ENCODE peak calls at places on chromosomes 2 and 18, in five cellular contexts. Z, I, N, U and L are unnamed samples.

GRCh38 chr18:50686409-50686808 is 126.5 kb downstream of the MAPK4 start:
- DNase-seq in Z (no peak), I (no peak), N (no peak), U (no peak), L (no peak)

GRCh38 chr2:221677688-221678087 is 105.6 kb upstream of the EPHA4 start:
- DNase-seq in Z (no peak), I (no peak), N (no peak), U (no peak), L (no peak)

GRCh38 chr18:8750954-8751415 is 45.6 kb downstream of the MTCL1 start:
- DNase-seq in Z (no peak), I (no peak), N (no peak), U (peak), L (no peak)

GRCh38 chr2:124580263-124580662 is 555.2 kb downstream of the CNTNAP5 start:
- DNase-seq in Z (no peak), I (no peak), N (no peak), U (no peak), L (no peak)

GRCh38 chr2:105747254-105747909 is 2.7 kb downstream of the NCK2 start:
- DNase-seq in Z (peak), I (no peak), N (no peak), U (no peak), L (no peak)

GRCh38 chr18:9058426-9058825 is 44.1 kb upstream of the NDUFV2 start:
- DNase-seq in Z (no peak), I (no peak), N (no peak), U (no peak), L (no peak)

GRCh38 chr2:9889812-9890261 is 46.6 kb downstream of the TAF1B start:
- DNase-seq in Z (no peak), I (peak), N (no peak), U (peak), L (no peak)

GRCh38 chr2:138722316-138722715 is 57.9 kb downstream of the NXPH2 start:
- DNase-seq in Z (no peak), I (no peak), N (no peak), U (no peak), L (peak)

GRCh38 chr2:28695245-28695647 is 56.4 kb upstream of the PPP1CB start:
- DNase-seq in Z (no peak), I (peak), N (no peak), U (no peak), L (no peak)

GRCh38 chr2:75494137-75494769 is 66.5 kb downstream of the EVA1A start:
- DNase-seq in Z (peak), I (no peak), N (no peak), U (no peak), L (no peak)

GRCh38 chr18:66558773-66559172 is 45.1 kb downstream of the CDH19 start:
- DNase-seq in Z (peak), I (no peak), N (no peak), U (peak), L (no peak)

GRCh38 chr18:13217466-13217961 is 1.0 kb upstream of the LDLRAD4 start:
- DNase-seq in Z (peak), I (peak), N (peak), U (no peak), L (no peak)

GRCh38 chr18:79962835-79963657 is 1.4 kb upstream of the HSBP1L1 start:
- DNase-seq in Z (no peak), I (peak), N (no peak), U (no peak), L (no peak)

GRCh38 chr2:216023055-216023648 is 9.8 kb upstream of the MREG start:
- DNase-seq in Z (peak), I (peak), N (peak), U (peak), L (peak)

GRCh38 chr2:169362346-169363026 is at the start of gene LRP2:
- DNase-seq in Z (peak), I (peak), N (peak), U (no peak), L (no peak)

GRCh38 chr2:162245051-162245450 is 1.8 kb upstream of the FAP start:
- DNase-seq in Z (no peak), I (no peak), N (no peak), U (no peak), L (no peak)

DNA sequence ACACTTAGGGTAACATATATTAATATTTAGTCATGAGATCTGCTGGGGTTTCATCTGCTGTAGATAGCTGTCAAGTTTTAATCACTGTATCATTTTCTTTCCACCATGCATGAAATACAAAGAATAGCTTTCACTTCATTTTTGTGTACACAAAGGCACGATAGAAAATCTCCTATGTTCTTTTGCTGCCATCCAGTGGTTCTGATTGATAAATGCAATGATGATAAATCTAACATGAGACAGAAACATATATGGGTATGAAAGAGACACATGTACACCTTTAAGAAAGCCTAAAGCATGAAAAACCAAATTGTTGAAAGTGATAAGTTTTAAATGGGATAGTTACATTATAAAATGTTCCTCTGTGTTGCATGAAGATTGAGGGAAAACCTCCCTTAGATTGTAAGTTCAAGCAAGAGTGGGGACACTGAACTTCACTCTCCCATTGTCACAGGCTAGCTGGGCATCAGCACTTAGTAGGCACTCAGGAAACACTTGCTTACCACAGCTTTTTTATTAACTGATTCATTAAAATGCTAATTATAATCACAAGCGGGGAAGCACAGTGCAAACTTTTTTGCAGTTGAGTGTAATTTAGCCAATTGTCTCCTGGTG is 31.2 kb downstream of the C1D start:
- DNase-seq in Z (peak), I (peak), N (peak), U (peak), L (no peak)
- H3K4me2 ChIP-seq in Z (peak), I (no peak), N (no peak), U (peak), L (no peak)

GRCh38 chr18:77089796-77090285 is 42.7 kb downstream of the MBP start:
- DNase-seq in Z (no peak), I (no peak), N (no peak), U (no peak), L (no peak)

GRCh38 chr18:77086034-77086433 is 46.5 kb downstream of the MBP start:
- DNase-seq in Z (peak), I (no peak), N (no peak), U (peak), L (peak)

GRCh38 chr18:77088977-77089795 is 43.4 kb downstream of the MBP start:
- DNase-seq in Z (peak), I (no peak), N (no peak), U (no peak), L (peak)

GRCh38 chr18:77086656-77087390 is 45.8 kb downstream of the MBP start:
- DNase-seq in Z (no peak), I (peak), N (no peak), U (peak), L (peak)

DNA sequence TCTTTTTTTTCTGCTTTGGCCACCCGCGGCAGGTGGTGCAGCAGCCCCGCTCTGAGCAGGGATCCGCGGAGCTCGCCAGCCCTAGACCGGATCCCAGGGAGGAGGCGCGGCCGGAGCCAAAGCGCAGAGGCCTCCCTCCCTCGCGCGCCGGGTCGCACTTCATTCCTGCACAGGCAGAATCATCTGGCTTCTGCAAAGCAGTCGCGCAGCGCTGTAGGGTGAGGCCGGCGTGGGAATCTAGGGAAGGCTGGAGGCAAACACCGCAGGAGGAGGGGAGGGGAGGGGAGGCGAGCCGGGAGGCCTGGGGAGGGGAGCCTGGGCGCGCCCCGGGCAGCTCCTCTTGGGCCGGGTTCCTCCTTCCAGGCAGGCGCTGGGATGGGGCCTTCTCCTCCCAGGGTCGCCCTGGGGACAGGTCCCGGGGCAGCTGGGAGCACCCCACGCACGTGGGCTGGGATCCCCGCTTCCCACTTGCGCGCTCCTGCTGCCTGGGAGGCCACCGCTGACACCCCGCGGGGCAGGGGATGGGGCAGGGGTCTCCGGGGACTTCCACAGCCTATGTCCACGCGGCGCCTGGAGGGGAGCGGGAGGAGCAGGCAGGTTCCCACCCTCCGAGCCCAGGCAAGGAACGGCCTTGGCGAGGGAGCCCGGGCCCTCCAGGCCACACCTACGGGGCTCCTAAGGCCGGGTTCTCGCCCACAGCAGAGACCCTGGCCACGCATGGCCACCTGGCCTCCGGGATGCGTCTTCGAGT is 45.0 kb downstream of the MBP start:
- DNase-seq in Z (no peak), I (peak), N (no peak), U (peak), L (peak)
- TF ChIP-seq EZH2 in Z (no peak), I (no peak), N (no peak), U (no peak), L (no peak)

GRCh38 chr2:120262761-120263428 is 10.2 kb downstream of the RALB start:
- DNase-seq in Z (peak), I (peak), N (peak), U (no peak), L (no peak)
- H3K27ac ChIP-seq in Z (peak), I (no peak), N (peak), U (no peak), L (no peak)

GRCh38 chr2:12855508-12855907 is 138.8 kb downstream of the TRIB2 start:
- DNase-seq in Z (peak), I (no peak), N (no peak), U (no peak), L (no peak)

GRCh38 chr2:12856934-12857660 is 140.4 kb downstream of the TRIB2 start:
- DNase-seq in Z (peak), I (no peak), N (no peak), U (peak), L (peak)

GRCh38 chr2:12861344-12861942 is 144.7 kb downstream of the TRIB2 start:
- DNase-seq in Z (peak), I (no peak), N (no peak), U (peak), L (no peak)

GRCh38 chr2:12858786-12859185 is 142.1 kb downstream of the TRIB2 start:
- DNase-seq in Z (no peak), I (no peak), N (no peak), U (no peak), L (no peak)

DNA sequence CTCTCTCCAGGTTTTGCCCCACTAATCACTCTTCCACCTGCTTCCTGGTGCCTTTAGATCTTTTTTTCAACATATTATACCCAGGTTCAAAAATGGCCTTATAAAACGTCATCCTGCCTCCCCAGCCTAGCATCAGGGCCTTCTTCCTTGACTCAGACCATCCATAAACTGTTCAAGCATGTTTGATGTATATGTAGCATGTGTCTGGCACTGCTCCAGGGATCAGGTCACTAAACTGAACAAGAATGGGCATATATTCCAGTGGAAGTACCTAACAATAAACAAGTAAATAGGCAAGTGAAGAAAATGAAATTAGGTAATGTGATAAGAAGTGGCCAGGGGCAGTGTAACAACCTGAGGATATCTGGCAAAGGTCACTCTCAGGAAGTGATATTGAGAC is 141.2 kb downstream of the TRIB2 start:
- DNase-seq in Z (no peak), I (no peak), N (no peak), U (no peak), L (no peak)
- H3K4me2 ChIP-seq in Z (peak), I (no peak), N (no peak), U (peak), L (peak)

GRCh38 chr2:231396058-231396821 is 730 bp downstream of the B3GNT7 start:
- DNase-seq in Z (no peak), I (no peak), N (no peak), U (no peak), L (no peak)
- TF ChIP-seq EZH2 in Z (peak), I (peak), N (no peak), U (no peak), L (no peak)

GRCh38 chr2:63837036-63837594 is 4.6 kb upstream of the UGP2 start:
- DNase-seq in Z (peak), I (no peak), N (no peak), U (no peak), L (peak)
- H3K27ac ChIP-seq in Z (no peak), I (no peak), N (no peak), U (no peak), L (no peak)

GRCh38 chr2:130288467-130289403 is 54.0 kb upstream of the IMP4 start:
- DNase-seq in Z (no peak), I (peak), N (peak), U (no peak), L (no peak)
- H3K4me2 ChIP-seq in Z (no peak), I (no peak), N (peak), U (no peak), L (no peak)

GRCh38 chr2:176565641-176566323 is 296.5 kb downstream of the MTX2 start:
- DNase-seq in Z (no peak), I (no peak), N (no peak), U (peak), L (no peak)
- TF ChIP-seq EZH2 in Z (no peak), I (no peak), N (no peak), U (no peak), L (no peak)

GRCh38 chr18:21306368-21306767 is 64.3 kb downstream of the GREB1L start:
- DNase-seq in Z (no peak), I (no peak), N (no peak), U (no peak), L (no peak)
- H3K27ac ChIP-seq in Z (no peak), I (no peak), N (no peak), U (no peak), L (no peak)